ENCODE peak calls at places on chromosome 10, in six cellular contexts. B is H9, O is body of pancreas, I is neural progenitor cell, A is breast epithelium, K is heart left ventricle. W is an unnamed sample.

GRCh38 chr10:123297175-123297574 is 143.0 kb downstream of the BUB3 start:
- DNase-seq in K (no peak), A (no peak), B (no peak), O (no peak), I (no peak), W (no peak)

GRCh38 chr10:9009505-9009904 is 955.0 kb downstream of the GATA3 start:
- DNase-seq in O (no peak), I (no peak), B (no peak), A (no peak), K (no peak), W (no peak)

GRCh38 chr10:78579995-78580394 is 488.8 kb upstream of the ZMIZ1 start:
- DNase-seq in I (peak; percentile 80), A (peak; percentile 68), O (peak; percentile 20), K (peak; percentile 71), B (no peak), W (no peak)

GRCh38 chr10:44308935-44309334 is 76.0 kb downstream of the CXCL12 start:
- DNase-seq in O (no peak), I (no peak), B (no peak), A (no peak), K (no peak), W (no peak)

GRCh38 chr10:25633542-25633941 is 300.5 kb upstream of the MYO3A start:
- DNase-seq in O (no peak), A (no peak), I (no peak), K (no peak), B (no peak), W (no peak)

GRCh38 chr10:117132751-117133231 is 5.3 kb downstream of the VAX1 start:
- DNase-seq in I (peak; percentile 76), A (no peak), B (peak; percentile 62), K (no peak), O (no peak), W (no peak)

GRCh38 chr10:125000366-125001312 is 58.7 kb downstream of the ZRANB1 start:
- DNase-seq in A (no peak), O (peak; percentile 65), I (peak; percentile 76), B (no peak), K (peak; percentile 8), W (peak; percentile 27)

GRCh38 chr10:3622845-3623621 is 162.0 kb downstream of the KLF6 start:
- DNase-seq in A (no peak), B (no peak), K (no peak), I (no peak), O (no peak), W (no peak)

GRCh38 chr10:47025540-47026300 is 114.5 kb downstream of the PTPN20 start:
- DNase-seq in O (no peak), I (no peak), K (no peak), B (peak; percentile 14), A (no peak), W (peak; percentile 42)

GRCh38 chr10:73814896-73815718 is 3.7 kb upstream of the NDST2 start:
- DNase-seq in I (peak; percentile 40), A (no peak), O (no peak), K (no peak), B (peak; percentile 59), W (no peak)

GRCh38 chr10:70690584-70690983 is 18.3 kb downstream of the ADAMTS14 start:
- DNase-seq in I (no peak), A (no peak), K (no peak), O (no peak), B (no peak), W (no peak)

GRCh38 chr10:122172311-122173008 is 98.6 kb upstream of the BTBD16 start:
- DNase-seq in I (peak; percentile 67), K (no peak), O (no peak), B (no peak), A (no peak), W (no peak)

GRCh38 chr10:126663880-126664279 is 6.6 kb downstream of the C10orf90 start:
- DNase-seq in I (no peak), A (no peak), K (peak; percentile 26), O (no peak), B (no peak), W (no peak)
- H3K27ac ChIP-seq in I (no peak overlapping the region), A (peak overlapping the region; percentile 79), K (no peak overlapping the region), O (no peak overlapping the region), B (no peak overlapping the region), W (no peak overlapping the region)

DNA sequence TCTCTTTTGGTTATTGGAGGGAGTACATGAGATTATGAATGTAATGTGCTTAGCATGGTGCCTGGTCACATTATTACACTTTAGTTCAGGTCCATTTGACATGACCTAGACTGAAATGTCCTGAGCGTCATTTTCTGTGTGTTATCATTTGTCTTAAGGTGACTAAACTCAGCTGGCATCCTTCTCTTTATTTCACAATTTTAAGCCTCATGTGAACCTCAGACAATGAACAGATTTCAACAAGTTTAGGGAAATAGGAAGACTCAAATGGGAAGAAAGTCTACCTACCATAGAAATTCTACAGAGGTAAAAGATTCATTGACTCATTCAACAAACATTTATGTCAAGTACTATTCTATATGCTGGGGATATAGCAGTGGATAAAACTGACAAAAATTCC is 70.2 kb upstream of the EXOC6 start:
- DNase-seq in A (no peak), B (no peak), O (no peak), I (no peak), K (no peak), W (no peak)
- H3K27ac ChIP-seq in A (no peak overlapping the region), B (no peak overlapping the region), O (no peak overlapping the region), I (no peak overlapping the region), K (no peak overlapping the region), W (no peak overlapping the region)

GRCh38 chr10:89648074-89648473 is 3.0 kb upstream of the PANK1 start:
- DNase-seq in O (peak; percentile 21), A (no peak), K (no peak), B (no peak), I (no peak), W (no peak)
- H3K27ac ChIP-seq in O (no peak overlapping the region), A (no peak overlapping the region), K (peak overlapping the region; percentile 6), B (no peak overlapping the region), I (no peak overlapping the region), W (no peak overlapping the region)

DNA sequence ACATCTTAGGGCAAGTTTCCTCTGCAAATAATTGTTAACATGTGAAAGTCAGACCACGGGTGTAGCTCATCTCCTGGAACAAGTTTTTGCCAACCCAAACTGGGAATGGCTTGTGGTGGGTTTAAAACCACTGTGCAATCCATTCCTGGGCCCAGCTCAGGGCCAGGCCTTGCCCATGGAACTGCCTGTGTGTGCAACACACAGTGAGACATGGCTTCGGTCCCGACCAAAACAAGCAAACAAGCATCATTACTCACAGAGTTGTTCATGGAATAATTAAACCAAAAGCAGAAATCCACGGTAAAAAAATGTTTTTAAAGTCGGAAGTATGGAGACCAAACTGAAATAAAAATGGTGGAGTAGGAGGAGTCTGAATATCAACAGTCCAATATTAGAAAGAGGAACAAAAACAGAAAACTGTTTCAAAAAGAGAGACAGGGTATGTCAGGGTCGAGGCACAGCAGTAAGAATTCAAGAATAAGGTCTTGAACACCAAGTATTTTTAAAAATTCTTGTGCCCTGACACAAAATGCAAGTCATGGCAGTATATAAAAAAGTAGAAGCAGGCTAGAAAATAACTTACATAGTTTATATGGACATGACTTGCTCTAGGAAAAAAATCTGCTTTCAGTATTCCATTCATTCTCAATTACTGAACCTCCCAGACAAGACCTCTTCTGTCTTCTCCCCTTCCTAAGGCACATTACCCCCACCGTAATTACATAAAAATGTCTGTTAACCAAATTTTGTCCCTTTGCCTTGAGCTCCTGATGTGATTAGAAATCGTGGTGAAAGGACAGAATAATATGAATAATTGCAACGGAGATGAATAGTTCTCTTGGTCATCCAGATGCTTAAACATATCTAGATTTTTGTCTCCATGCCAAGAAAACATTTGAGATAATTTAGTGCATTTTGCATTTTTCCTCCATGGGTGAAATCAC is 88.4 kb downstream of the FAS start:
- DNase-seq in I (no peak), O (no peak), B (no peak), A (no peak), K (no peak), W (no peak)
- H3K27ac ChIP-seq in I (no peak overlapping the region), O (no peak overlapping the region), B (no peak overlapping the region), A (no peak overlapping the region), K (no peak overlapping the region), W (no peak overlapping the region)

GRCh38 chr10:48683893-48684292 is 780 bp upstream of the WDFY4 start:
- DNase-seq in B (no peak), O (no peak), I (no peak), K (no peak), A (no peak), W (no peak)

GRCh38 chr10:48683424-48683823 is 1.2 kb upstream of the WDFY4 start:
- DNase-seq in O (no peak), A (no peak), I (no peak), B (no peak), K (no peak), W (no peak)

GRCh38 chr10:48685731-48686130 is 1.1 kb downstream of the WDFY4 start:
- DNase-seq in B (no peak), K (no peak), I (no peak), A (no peak), O (no peak), W (no peak)

GRCh38 chr10:48684463-48684791 is 246 bp upstream of the WDFY4 start:
- DNase-seq in B (no peak), O (no peak), A (no peak), I (no peak), K (no peak), W (no peak)

GRCh38 chr10:48684792-48685651 is at the start of gene WDFY4:
- DNase-seq in B (no peak), I (no peak), K (no peak), A (no peak), O (peak; percentile 43), W (peak; percentile 74)
- H3K27ac ChIP-seq in B (no peak within 1 kb of the TSS), I (no peak within 1 kb of the TSS), K (no peak within 1 kb of the TSS), A (peak within 1 kb of the TSS; percentile 19), O (no peak within 1 kb of the TSS), W (peak within 1 kb of the TSS; percentile 84)

GRCh38 chr10:11325817-11326216 is 285.6 kb downstream of the USP6NL start:
- DNase-seq in K (no peak), B (no peak), I (no peak), O (no peak), A (no peak), W (no peak)
- H3K27ac ChIP-seq in K (no peak overlapping the region), B (no peak overlapping the region), I (no peak overlapping the region), O (no peak overlapping the region), A (no peak overlapping the region), W (no peak overlapping the region)

W was measured in lower lobe of right lung.